ENCODE peak calls at places on chromosomes 16 and 17, in seven cellular contexts. M, A, Y, X, C, V and L are unnamed samples.

GRCh38 chr17:65956814-65957213 is 235.1 kb downstream of the CEP112 start:
- DNase-seq in M (no peak), A (no peak), Y (no peak), X (no peak), C (no peak), V (no peak), L (no peak)

GRCh38 chr16:11232302-11232851 is 23.6 kb downstream of the SOCS1 start:
- DNase-seq in M (no peak), A (no peak), Y (no peak), X (no peak), C (no peak), V (no peak), L (no peak)

GRCh38 chr17:58317421-58318064 is 11.1 kb downstream of the TSPOAP1 start:
- DNase-seq in M (no peak), A (no peak), Y (peak; percentile 60), X (no peak), C (no peak), V (no peak), L (peak; percentile 64)

GRCh38 chr17:2691965-2692780 is 19.4 kb downstream of the CLUH start:
- DNase-seq in M (no peak), A (no peak), Y (peak; percentile 59), X (no peak), C (peak; percentile 4), V (no peak), L (no peak)

GRCh38 chr17:66562119-66562518 is 259.7 kb downstream of the PRKCA start:
- DNase-seq in M (no peak), A (no peak), Y (no peak), X (no peak), C (no peak), V (no peak), L (no peak)

GRCh38 chr17:35713069-35713728 is 18.2 kb upstream of the RASL10B start:
- DNase-seq in M (no peak), A (peak; percentile 22), Y (no peak), X (no peak), C (peak; percentile 51), V (no peak), L (no peak)

GRCh38 chr17:57356722-57357391 is 100.5 kb downstream of the MSI2 start:
- DNase-seq in M (no peak), A (no peak), Y (no peak), X (no peak), C (no peak), V (no peak), L (peak; percentile 55)

GRCh38 chr17:77735341-77736206 is 222.9 kb upstream of the TNRC6C start:
- DNase-seq in M (peak; percentile 81), A (no peak), Y (peak; percentile 85), X (no peak), C (peak; percentile 78), V (peak; percentile 69), L (no peak)

GRCh38 chr17:50499722-50500121 is 8.5 kb upstream of the MYCBPAP start:
- DNase-seq in M (no peak), A (no peak), Y (no peak), X (no peak), C (no peak), V (no peak), L (no peak)

GRCh38 chr16:19135896-19136438 is 22.2 kb downstream of the ITPRIPL2 start:
- DNase-seq in M (peak; percentile 55), A (no peak), Y (no peak), X (no peak), C (peak; percentile 42), V (peak; percentile 43), L (no peak)

GRCh38 chr17:29054835-29055234 is 11.9 kb downstream of the PIPOX start:
- DNase-seq in M (no peak), A (no peak), Y (no peak), X (no peak), C (no peak), V (no peak), L (no peak)

GRCh38 chr17:41687828-41688640 is 651 bp upstream of the EIF1 start:
- DNase-seq in M (peak; percentile 64), A (no peak), Y (peak; percentile 74), X (no peak), C (peak; percentile 65), V (peak; percentile 47), L (no peak)

GRCh38 chr17:27609606-27610303 is 21.2 kb upstream of the LGALS9 start:
- DNase-seq in M (no peak), A (no peak), Y (no peak), X (no peak), C (no peak), V (no peak), L (no peak)

GRCh38 chr17:73342549-73343167 is 30.9 kb upstream of the CDC42EP4 start:
- DNase-seq in M (no peak), A (no peak), Y (no peak), X (no peak), C (no peak), V (no peak), L (peak; percentile 90)

GRCh38 chr17:69560987-69561441 is 146.5 kb downstream of the MAP2K6 start:
- DNase-seq in M (no peak), A (peak; percentile 65), Y (no peak), X (no peak), C (no peak), V (no peak), L (no peak)

GRCh38 chr17:62147284-62147683 is 82.2 kb upstream of the MED13 start:
- DNase-seq in M (no peak), A (no peak), Y (no peak), X (no peak), C (no peak), V (no peak), L (no peak)

GRCh38 chr17:28324776-28325175 is 5.8 kb downstream of the TMEM97 start:
- DNase-seq in M (no peak), A (no peak), Y (no peak), X (no peak), C (no peak), V (no peak), L (no peak)

GRCh38 chr16:8808613-8809353 is 11.1 kb downstream of the PMM2 start:
- DNase-seq in M (no peak), A (no peak), Y (no peak), X (no peak), C (no peak), V (no peak), L (no peak)

GRCh38 chr16:27390157-27390556 is 11.8 kb upstream of the IL21R start:
- DNase-seq in M (no peak), A (no peak), Y (no peak), X (no peak), C (no peak), V (no peak), L (no peak)

GRCh38 chr16:1537763-1538289 is 4.4 kb downstream of the TMEM204 start:
- DNase-seq in M (no peak), A (no peak), Y (no peak), X (no peak), C (no peak), V (peak; percentile 12), L (no peak)
- H3K4me3 ChIP-seq in M (peak overlapping the region; percentile 73), A (peak overlapping the region; percentile 74), Y (peak overlapping the region; percentile 75), X (no peak overlapping the region), C (peak overlapping the region; percentile 87), V (peak overlapping the region; percentile 83), L (no peak overlapping the region)

GRCh38 chr17:75676461-75676860 is 9.3 kb downstream of the SAP30BP start:
- DNase-seq in M (no peak), A (no peak), Y (no peak), X (no peak), C (no peak), V (no peak), L (no peak)

GRCh38 chr17:75670868-75671267 is 3.7 kb downstream of the SAP30BP start:
- DNase-seq in M (no peak), A (no peak), Y (no peak), X (no peak), C (no peak), V (no peak), L (no peak)

GRCh38 chr17:75672011-75672410 is 4.9 kb downstream of the SAP30BP start:
- DNase-seq in M (no peak), A (no peak), Y (no peak), X (no peak), C (no peak), V (no peak), L (no peak)

GRCh38 chr17:75668489-75668888 is 1.4 kb downstream of the SAP30BP start:
- DNase-seq in M (no peak), A (no peak), Y (no peak), X (no peak), C (no peak), V (no peak), L (no peak)

DNA sequence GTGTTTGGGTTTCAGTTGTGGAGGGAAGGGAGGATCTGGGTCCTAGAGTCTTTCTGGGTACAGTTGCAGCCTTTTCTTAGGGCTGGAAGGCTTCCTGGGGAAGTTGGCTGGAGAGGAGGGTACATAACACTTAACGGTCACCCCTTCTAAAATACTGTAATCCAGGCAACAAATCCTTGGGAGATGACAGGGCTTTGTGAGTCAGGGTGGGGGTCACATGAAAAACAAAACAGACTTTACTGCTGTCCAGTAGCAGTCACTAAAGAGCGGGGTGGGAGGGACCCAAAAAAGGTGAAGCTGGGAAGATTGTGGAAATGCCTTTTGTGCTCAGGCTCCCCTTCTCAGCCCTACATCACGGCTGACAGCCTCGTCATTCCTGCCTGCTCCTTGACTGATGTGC is 6.3 kb downstream of the SAP30BP start:
- DNase-seq in M (no peak), A (no peak), Y (no peak), X (no peak), C (no peak), V (no peak), L (no peak)
- H3K27ac ChIP-seq in M (no peak overlapping the region), A (no peak overlapping the region), Y (no peak overlapping the region), X (no peak overlapping the region), C (no peak overlapping the region), V (no peak overlapping the region), L (no peak overlapping the region)

GRCh38 chr16:54418903-54419302 is 132.3 kb upstream of the IRX3 start:
- DNase-seq in M (no peak), A (no peak), Y (no peak), X (no peak), C (no peak), V (no peak), L (no peak)
- H3K4me1 ChIP-seq in M (peaks cover 6% of the 10 kb centered on the region), A (no peaks in the 10 kb centered on the region), Y (peaks cover 16% of the 10 kb centered on the region), X (no peaks in the 10 kb centered on the region), C (peaks cover 8% of the 10 kb centered on the region), V (peaks cover 23% of the 10 kb centered on the region), L (no peaks in the 10 kb centered on the region)

GRCh38 chr16:86810062-86810461 is 231.7 kb downstream of the FOXL1 start:
- DNase-seq in M (no peak), A (no peak), Y (no peak), X (no peak), C (no peak), V (no peak), L (no peak)
- H3K4me3 ChIP-seq in M (no peak overlapping the region), A (no peak overlapping the region), Y (no peak overlapping the region), X (no peak overlapping the region), C (no peak overlapping the region), V (no peak overlapping the region), L (no peak overlapping the region)

GRCh38 chr17:44112284-44113280 is 10.9 kb downstream of the HDAC5 start:
- DNase-seq in M (no peak), A (peak; percentile 54), Y (no peak), X (no peak), C (peak; percentile 89), V (peak; percentile 83), L (peak; percentile 69)
- H3K27ac ChIP-seq in M (peak overlapping the region; percentile 58), A (peak overlapping the region; percentile 92), Y (no peak overlapping the region), X (peak overlapping the region; percentile 82), C (peak overlapping the region; percentile 90), V (peak overlapping the region; percentile 94), L (no peak overlapping the region)

DNA sequence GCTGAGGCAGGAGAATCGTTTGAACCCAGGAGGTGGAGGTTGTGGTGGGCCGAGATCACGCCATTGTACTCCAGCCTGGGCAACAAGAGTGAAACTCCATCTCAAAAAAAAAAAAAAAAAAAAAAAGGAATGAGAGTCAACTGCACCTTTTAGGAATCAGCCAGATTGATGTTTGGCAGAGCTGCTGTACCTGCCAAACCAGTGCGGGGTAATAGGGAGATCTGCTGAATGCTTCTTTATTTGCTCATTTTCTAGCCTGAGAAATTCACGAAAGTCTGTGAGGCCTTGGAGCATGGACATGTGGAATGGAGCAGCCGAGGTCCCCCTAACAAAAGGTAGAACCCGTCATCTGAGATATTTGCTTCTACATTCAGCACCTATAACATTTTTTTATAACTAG is 18.4 kb downstream of the OGFOD1 start:
- DNase-seq in M (no peak), A (no peak), Y (no peak), X (no peak), C (no peak), V (no peak), L (no peak)
- H3K4me1 ChIP-seq in M (no peaks in the 10 kb centered on the region), A (no peaks in the 10 kb centered on the region), Y (no peaks in the 10 kb centered on the region), X (no peaks in the 10 kb centered on the region), C (no peaks in the 10 kb centered on the region), V (no peaks in the 10 kb centered on the region), L (no peaks in the 10 kb centered on the region)